ENCODE peak calls at places on chromosomes 6 and 20, in seven cellular contexts. K is nephron progenitor cell, L is C1 segment of cervical spinal cord, E is GM04503, J is HFFc6, F is NCI-H774, G is progenitor cell of endocrine pancreas. A is an unnamed sample.
A peak's percentile ranks its signal among the peaks of the same experiment; 100 is the strongest.

GRCh38 chr6:141316236-141316635 is 816.5 kb upstream of the GJE1 start:
- DNase-seq in L (no peak), E (no peak), G (no peak), J (no peak), F (no peak), K (no peak), A (no peak)

GRCh38 chr6:2266845-2267244 is 21.4 kb upstream of the GMDS start:
- DNase-seq in L (no peak), E (no peak), F (no peak), K (no peak), J (no peak), G (no peak), A (no peak)

GRCh38 chr6:351867-352289 is 39.7 kb upstream of the IRF4 start:
- DNase-seq in J (no peak), L (no peak), K (no peak), G (no peak), F (no peak), E (no peak), A (no peak)

GRCh38 chr20:16018881-16019280 is 554.4 kb downstream of the KIF16B start:
- DNase-seq in J (no peak), L (no peak), G (no peak), K (no peak), E (no peak), F (no peak), A (no peak)

GRCh38 chr20:59043698-59044097 is 1.1 kb upstream of the PRELID3B start:
- DNase-seq in E (no peak), L (no peak), J (peak; percentile 46), K (no peak), G (no peak), F (no peak), A (no peak)

GRCh38 chr6:7146079-7146828 is 38.5 kb downstream of the RREB1 start:
- DNase-seq in K (no peak), E (no peak), F (no peak), J (peak; percentile 54), G (no peak), L (no peak), A (no peak)

GRCh38 chr6:138440296-138440695 is 36.3 kb downstream of the HEBP2 start:
- DNase-seq in L (no peak), J (no peak), K (no peak), F (no peak), G (no peak), E (no peak), A (no peak)

GRCh38 chr20:24770628-24771556 is 178.2 kb upstream of the CST7 start:
- DNase-seq in F (no peak), G (no peak), K (no peak), E (no peak), L (no peak), J (no peak), A (no peak)